ENCODE peak calls at places on chromosomes 11 and 22, in seven cellular contexts. K is GM12891, N is H1, E is HepG2, F is SK-N-SH, A is K562, D is GM12878. U is an unnamed sample.

GRCh38 chr22:46525681-46526483 is 11.5 kb downstream of the CELSR1 start:
- DNase-seq in D (no peak), E (no peak), F (no peak), K (no peak), N (no peak), A (no peak), U (no peak)

GRCh38 chr22:28001171-28001835 is 82.2 kb upstream of the PITPNB start:
- DNase-seq in A (no peak), K (no peak), E (no peak), N (no peak), D (no peak), F (no peak), U (no peak)

GRCh38 chr11:45180158-45180887 is 33.9 kb downstream of the PRDM11 start:
- DNase-seq in D (no peak), E (no peak), N (peak), A (peak), K (no peak), F (peak), U (no peak)

GRCh38 chr11:133930767-133931448 is 25.9 kb downstream of the IGSF9B start:
- DNase-seq in N (peak), F (no peak), D (no peak), K (no peak), A (peak), E (peak), U (no peak)

GRCh38 chr11:76279651-76280050 is 73.3 kb upstream of the WNT11 start:
- DNase-seq in A (no peak), D (no peak), N (no peak), F (no peak), K (no peak), E (no peak), U (no peak)

GRCh38 chr11:115724709-115725108 is 220.5 kb upstream of the CADM1 start:
- DNase-seq in A (no peak), E (no peak), D (no peak), F (no peak), N (no peak), K (no peak), U (no peak)

GRCh38 chr11:118343248-118343647 is 743 bp upstream of the CD3D start:
- DNase-seq in E (no peak), A (no peak), D (no peak), F (no peak), K (no peak), N (no peak), U (no peak)

GRCh38 chr11:129643031-129643721 is 172.5 kb upstream of the TMEM45B start:
- DNase-seq in N (no peak), A (no peak), F (no peak), D (no peak), E (no peak), K (no peak), U (no peak)

GRCh38 chr22:19448739-19449421 is 1.4 kb upstream of the C22orf39 start:
- DNase-seq in D (no peak), N (no peak), K (no peak), E (no peak), A (peak), F (no peak), U (no peak)

GRCh38 chr11:111969344-111969743 is 32.2 kb downstream of the DIXDC1 start:
- DNase-seq in N (no peak), D (no peak), E (no peak), F (no peak), K (no peak), A (no peak), U (no peak)

GRCh38 chr11:69275178-69275577 is 18.8 kb upstream of the MYEOV start:
- DNase-seq in K (no peak), N (no peak), E (no peak), F (no peak), D (no peak), A (no peak), U (no peak)

GRCh38 chr11:118143661-118144185 is 8.9 kb downstream of the SCN4B start:
- DNase-seq in D (no peak), E (no peak), N (no peak), A (no peak), F (no peak), K (no peak), U (no peak)

GRCh38 chr11:125229006-125229405 is 64.5 kb downstream of the PKNOX2 start:
- DNase-seq in E (no peak), D (no peak), K (no peak), F (no peak), N (no peak), A (no peak), U (no peak)

GRCh38 chr22:37994049-37994448 is 9.7 kb upstream of the SOX10 start:
- DNase-seq in N (no peak), F (no peak), D (no peak), E (no peak), A (no peak), K (no peak), U (no peak)

GRCh38 chr11:64592656-64593055 is 1.6 kb downstream of the SLC22A12 start:
- DNase-seq in E (no peak), N (no peak), A (no peak), F (no peak), D (no peak), K (no peak), U (no peak)

GRCh38 chr11:75383246-75383645 is 16.1 kb upstream of the RPS3 start:
- DNase-seq in F (no peak), A (no peak), E (no peak), D (no peak), K (no peak), N (no peak), U (no peak)

GRCh38 chr11:102256251-102256650 is 61.0 kb upstream of the BIRC3 start:
- DNase-seq in F (no peak), A (no peak), E (no peak), D (no peak), N (no peak), K (no peak), U (no peak)

GRCh38 chr11:1920909-1921575 is 1.5 kb downstream of the TNNT3 start:
- DNase-seq in E (no peak), D (no peak), A (no peak), K (peak), N (no peak), F (peak), U (peak)

GRCh38 chr11:37747121-37747520 is 1149.1 kb upstream of the RAG2 start:
- DNase-seq in D (no peak), E (no peak), N (no peak), F (no peak), A (no peak), K (no peak), U (no peak)

GRCh38 chr11:43941257-43941879 is 1.1 kb upstream of the C11orf96 start:
- DNase-seq in E (no peak), F (peak), D (no peak), N (no peak), K (no peak), A (no peak), U (no peak)

GRCh38 chr11:113147249-113147648 is 167.1 kb upstream of the TTC12 start:
- DNase-seq in E (no peak), K (no peak), D (no peak), N (no peak), A (no peak), F (no peak), U (no peak)

GRCh38 chr11:43868852-43869567 is 11.6 kb upstream of the ALKBH3 start:
- DNase-seq in A (peak), N (no peak), F (no peak), D (peak), K (peak), E (peak), U (peak)

GRCh38 chr11:843818-844692 is 1.4 kb downstream of the TSPAN4 start:
- DNase-seq in K (no peak), A (peak), E (peak), F (no peak), D (no peak), N (peak), U (no peak)

GRCh38 chr11:32056445-32056844 is 34.4 kb upstream of the RCN1 start:
- DNase-seq in D (no peak), F (no peak), N (no peak), K (no peak), A (no peak), E (no peak), U (no peak)

GRCh38 chr11:75539459-75540022 is 13.8 kb upstream of the GDPD5 start:
- DNase-seq in E (no peak), F (no peak), N (no peak), D (no peak), K (no peak), A (no peak), U (no peak)

GRCh38 chr11:123745764-123746451 is 4.4 kb upstream of the ZNF202 start:
- DNase-seq in F (no peak), A (no peak), E (no peak), D (no peak), N (no peak), K (no peak), U (no peak)

GRCh38 chr11:101583180-101584128 is at the start of gene TRPC6:
- DNase-seq in D (no peak), N (peak), F (peak), E (no peak), K (no peak), A (no peak), U (no peak)

GRCh38 chr11:62500066-62501035 is 46.3 kb downstream of the AHNAK start:
- DNase-seq in F (no peak), D (no peak), A (peak), K (no peak), N (no peak), E (no peak), U (no peak)

GRCh38 chr11:67996622-67997459 is 7.1 kb downstream of the UNC93B1 start:
- DNase-seq in K (no peak), E (no peak), D (no peak), N (peak), F (peak), A (peak), U (peak)

GRCh38 chr11:34395916-34396555 is 38.2 kb upstream of the ABTB2 start:
- DNase-seq in E (no peak), D (no peak), F (no peak), N (no peak), A (no peak), K (no peak), U (no peak)

GRCh38 chr11:37378989-37379388 is 781.0 kb upstream of the RAG2 start:
- DNase-seq in K (no peak), A (no peak), F (no peak), E (no peak), N (no peak), D (no peak), U (no peak)

GRCh38 chr22:24011735-24012068 is 598 bp downstream of the CABIN1 start:
- DNase-seq in D (no peak), E (no peak), K (no peak), N (no peak), A (no peak), F (peak), U (no peak)

DNA sequence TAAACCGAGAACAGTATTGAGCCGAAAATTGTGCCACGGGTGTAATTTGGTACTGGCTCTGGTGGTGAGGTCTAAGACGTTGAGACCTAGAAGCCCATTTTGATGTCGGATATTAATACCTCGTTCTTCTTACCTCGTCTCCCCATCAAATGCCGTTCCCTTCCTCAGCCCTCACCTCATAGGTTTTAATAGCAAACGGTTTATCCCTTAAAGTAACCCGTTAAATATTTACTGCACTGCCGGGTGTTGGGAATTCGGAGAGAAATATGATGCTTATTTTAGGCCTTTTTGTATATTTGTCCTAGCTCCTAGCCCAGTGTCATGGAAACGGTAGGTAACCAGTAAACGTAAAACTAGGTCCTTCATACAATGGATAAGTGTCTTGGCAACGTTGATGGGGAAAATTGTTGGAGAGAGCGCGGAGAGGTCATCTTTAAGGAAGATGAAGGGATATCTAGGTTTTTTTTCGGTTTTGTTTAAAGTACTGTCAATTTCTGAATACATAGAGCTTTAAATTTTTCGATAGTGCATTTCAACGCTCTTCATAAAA is 954 bp downstream of the C11orf58 start:
- DNase-seq in E (no peak), D (no peak), N (no peak), F (peak), A (no peak), K (no peak), U (no peak)
- TF ChIP-seq TAF1 in E (no peak), D (no peak), N (no peak), F (no peak), A (no peak), K (no peak), U (no peak)

GRCh38 chr11:83046626-83047172 is 25.0 kb downstream of the RAB30 start:
- DNase-seq in N (no peak), K (no peak), F (no peak), D (no peak), E (no peak), A (no peak), U (no peak)

GRCh38 chr11:83051760-83052671 is 19.7 kb downstream of the RAB30 start:
- DNase-seq in A (no peak), F (no peak), D (no peak), N (no peak), K (no peak), E (no peak), U (no peak)

GRCh38 chr11:83044958-83045712 is 26.6 kb downstream of the RAB30 start:
- DNase-seq in F (no peak), D (no peak), A (no peak), K (peak), N (no peak), E (no peak), U (no peak)

GRCh38 chr11:83042966-83043711 is 28.6 kb downstream of the RAB30 start:
- DNase-seq in F (no peak), E (no peak), K (no peak), N (no peak), A (no peak), D (no peak), U (no peak)

GRCh38 chr11:83047515-83048225 is 24.0 kb downstream of the RAB30 start:
- DNase-seq in K (no peak), N (no peak), D (no peak), E (no peak), A (no peak), F (no peak), U (no peak)
- TF ChIP-seq POLR2AphosphoS5 in K (no peak), N (no peak), D (no peak), E (no peak), A (no peak), F (no peak), U (no peak)

GRCh38 chr11:23585700-23586099 is 725.4 kb upstream of the CCDC179 start:
- DNase-seq in K (no peak), E (no peak), D (no peak), N (no peak), A (no peak), F (no peak), U (no peak)
- TF ChIP-seq TAF1 in K (no peak), E (no peak), D (no peak), N (no peak), A (no peak), F (no peak), U (no peak)

GRCh38 chr11:8810331-8811301 is 100.4 kb upstream of the AKIP1 start:
- DNase-seq in K (peak), A (peak), F (peak), N (peak), D (no peak), E (peak), U (peak)
- TF ChIP-seq POLR2AphosphoS5 in K (no peak), A (no peak), F (peak), N (peak), D (no peak), E (no peak), U (no peak)

GRCh38 chr11:95455228-95455627 is 224.2 kb upstream of the SESN3 start:
- DNase-seq in K (no peak), A (no peak), N (no peak), E (no peak), D (no peak), F (no peak), U (no peak)

GRCh38 chr11:95451682-95452081 is 220.7 kb upstream of the SESN3 start:
- DNase-seq in F (no peak), N (no peak), K (no peak), E (no peak), A (no peak), D (no peak), U (no peak)

GRCh38 chr11:95450547-95451123 is 219.6 kb upstream of the SESN3 start:
- DNase-seq in F (no peak), N (no peak), A (no peak), E (no peak), D (no peak), K (no peak), U (no peak)

GRCh38 chr11:95451261-95451660 is 220.3 kb upstream of the SESN3 start:
- DNase-seq in K (no peak), D (no peak), N (no peak), F (no peak), E (no peak), A (no peak), U (no peak)

DNA sequence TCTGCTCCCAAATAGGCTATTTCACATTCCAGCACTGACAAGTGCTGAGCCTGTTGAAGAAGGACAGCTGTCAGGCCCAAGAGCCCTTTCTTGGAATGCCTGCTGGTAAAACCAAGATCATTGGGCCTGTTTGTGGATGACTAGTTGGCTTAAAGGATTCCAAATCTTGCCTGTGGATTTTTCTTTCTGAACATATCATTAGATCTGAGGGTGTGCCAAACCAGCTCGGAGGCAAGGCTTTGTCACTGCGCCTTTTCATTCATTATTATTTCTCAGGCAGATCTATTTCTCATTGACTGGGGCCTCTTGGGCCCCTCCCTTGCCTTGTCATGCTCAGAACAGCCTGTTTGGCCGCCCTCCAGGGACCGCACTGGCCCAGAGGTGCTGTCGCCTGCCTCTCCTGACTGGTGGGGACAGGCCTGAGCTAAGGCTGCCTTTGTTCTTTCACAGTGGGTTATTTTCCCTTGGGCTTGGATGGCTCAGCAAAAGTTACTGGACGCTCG is 222.7 kb upstream of the SESN3 start:
- DNase-seq in F (no peak), E (no peak), D (no peak), N (no peak), K (no peak), A (peak), U (no peak)
- TF ChIP-seq TAF1 in F (no peak), E (no peak), D (no peak), N (no peak), K (no peak), A (no peak), U (no peak)

GRCh38 chr11:72631806-72632731 is 42.2 kb downstream of the PDE2A start:
- DNase-seq in A (peak), N (no peak), D (no peak), K (no peak), E (no peak), F (peak), U (no peak)
- TF ChIP-seq POLR2AphosphoS5 in A (peak), N (no peak), D (no peak), K (no peak), E (no peak), F (no peak), U (no peak)

GRCh38 chr11:10348650-10349280 is 43.9 kb downstream of the ADM start:
- DNase-seq in F (no peak), N (no peak), E (peak), D (no peak), K (no peak), A (no peak), U (no peak)
- TF ChIP-seq TAF1 in F (no peak), N (no peak), E (no peak), D (no peak), K (no peak), A (no peak), U (no peak)

GRCh38 chr11:47175746-47176327 is 842 bp downstream of the ARFGAP2 start:
- DNase-seq in K (no peak), D (no peak), E (no peak), N (no peak), A (no peak), F (no peak), U (no peak)

GRCh38 chr11:47177846-47178245 is 1.2 kb upstream of the ARFGAP2 start:
- DNase-seq in N (no peak), K (no peak), D (no peak), A (no peak), E (peak), F (no peak), U (no peak)

GRCh38 chr11:47176328-47177228 is at the start of gene ARFGAP2:
- DNase-seq in N (peak), A (peak), K (peak), E (peak), F (peak), D (peak), U (peak)

GRCh38 chr11:47178305-47178704 is 1.6 kb upstream of the ARFGAP2 start:
- DNase-seq in K (no peak), A (no peak), E (no peak), D (no peak), N (no peak), F (no peak), U (no peak)

GRCh38 chr11:47177229-47177845 is 658 bp upstream of the ARFGAP2 start:
- DNase-seq in A (peak), N (peak), K (peak), E (peak), D (peak), F (peak), U (peak)
- TF ChIP-seq POLR2AphosphoS5 in A (no peak), N (no peak), K (no peak), E (no peak), D (no peak), F (peak), U (no peak)

U was measured in GM12892.